ENCODE peak calls at places on chromosome 3, in six cellular contexts. Q is spleen, G is ovary, X is mammary epithelial cell, D is psoas muscle, L is uterus. T is an unnamed sample.

GRCh38 chr3:173893835-173894234 is 496.3 kb downstream of the NLGN1 start:
- DNase-seq in D (no peak), L (no peak), Q (no peak), X (no peak), G (no peak), T (no peak)

GRCh38 chr3:184889312-184889904 is 77.4 kb downstream of the VPS8 start:
- DNase-seq in L (no peak), G (no peak), X (no peak), Q (no peak), D (no peak), T (no peak)

GRCh38 chr3:163368168-163368567 is 1710.1 kb downstream of the SI start:
- DNase-seq in G (no peak), Q (no peak), L (no peak), X (no peak), D (no peak), T (no peak)

GRCh38 chr3:141275511-141275910 is 43.9 kb downstream of the PXYLP1 start:
- DNase-seq in Q (no peak), D (no peak), L (no peak), X (peak), G (no peak), T (no peak)

GRCh38 chr3:52959773-52960172 is 62.4 kb upstream of the STIMATE start:
- DNase-seq in D (no peak), X (no peak), L (no peak), G (no peak), Q (no peak), T (no peak)

GRCh38 chr3:109702252-109702651 is 364.9 kb upstream of the DPPA4 start:
- DNase-seq in L (no peak), G (no peak), X (peak), D (no peak), Q (no peak), T (no peak)

GRCh38 chr3:176190755-176191154 is 1006.5 kb downstream of the TBL1XR1 start:
- DNase-seq in G (no peak), L (no peak), Q (no peak), X (no peak), D (no peak), T (no peak)

GRCh38 chr3:51382076-51382745 is 2.9 kb upstream of the MANF start:
- DNase-seq in L (no peak), G (no peak), X (no peak), D (no peak), Q (no peak), T (no peak)

GRCh38 chr3:55416381-55416821 is 70.7 kb downstream of the WNT5A start:
- DNase-seq in G (no peak), D (no peak), Q (no peak), X (peak), L (no peak), T (no peak)

GRCh38 chr3:48219543-48219942 is 3.8 kb upstream of the CAMP start:
- DNase-seq in Q (no peak), L (no peak), G (no peak), X (no peak), D (peak), T (no peak)

GRCh38 chr3:97880267-97880666 is 58.5 kb downstream of the CRYBG3 start:
- DNase-seq in G (no peak), Q (no peak), L (no peak), X (no peak), D (no peak), T (no peak)

GRCh38 chr3:58299839-58300516 is 6.1 kb upstream of the RPP14 start:
- DNase-seq in X (peak), Q (no peak), G (no peak), D (no peak), L (no peak), T (no peak)

GRCh38 chr3:155024006-155024638 is 56.0 kb upstream of the MME start:
- DNase-seq in G (no peak), D (no peak), L (no peak), Q (no peak), X (peak), T (no peak)

GRCh38 chr3:198097048-198097447 is 137.0 kb downstream of the LMLN start:
- DNase-seq in L (no peak), Q (no peak), G (no peak), D (no peak), X (no peak), T (no peak)

GRCh38 chr3:194212869-194213320 is 76.9 kb downstream of the HES1 start:
- DNase-seq in D (no peak), G (no peak), L (no peak), Q (no peak), X (no peak), T (no peak)

GRCh38 chr3:180420804-180421203 is 181.2 kb upstream of the TTC14 start:
- DNase-seq in D (no peak), G (no peak), Q (no peak), L (no peak), X (peak), T (no peak)

GRCh38 chr3:12060139-12060831 is 56.1 kb downstream of the SYN2 start:
- DNase-seq in L (no peak), X (no peak), G (no peak), Q (no peak), D (no peak), T (no peak)

GRCh38 chr3:197752107-197752506 is 2.4 kb downstream of the FYTTD1 start:
- DNase-seq in G (no peak), D (no peak), L (no peak), Q (no peak), X (peak), T (no peak)

GRCh38 chr3:181363231-181363630 is 348.5 kb upstream of the SOX2 start:
- DNase-seq in Q (no peak), G (no peak), D (no peak), X (no peak), L (no peak), T (no peak)

GRCh38 chr3:196341142-196341541 is 3.0 kb upstream of the TM4SF19 start:
- DNase-seq in G (no peak), X (peak), L (no peak), D (no peak), Q (no peak), T (no peak)

GRCh38 chr3:187986514-187986934 is 167.4 kb upstream of the LPP start:
- DNase-seq in L (no peak), D (no peak), X (peak), G (no peak), Q (no peak), T (no peak)

GRCh38 chr3:8651418-8652322 is 7.1 kb upstream of the SSUH2 start:
- DNase-seq in G (no peak), Q (peak), D (no peak), L (no peak), X (no peak), T (no peak)

GRCh38 chr3:54262541-54262940 is 140.2 kb downstream of the CACNA2D3 start:
- DNase-seq in D (no peak), L (no peak), G (no peak), Q (no peak), X (no peak), T (no peak)

GRCh38 chr3:133426721-133427120 is 26.9 kb downstream of the BFSP2 start:
- DNase-seq in D (no peak), X (peak), L (no peak), Q (no peak), G (no peak), T (no peak)

GRCh38 chr3:62601238-62601856 is 228.0 kb upstream of the FEZF2 start:
- DNase-seq in G (no peak), L (no peak), X (peak), Q (no peak), D (no peak), T (no peak)

GRCh38 chr3:171796625-171797264 is 13.5 kb downstream of the PLD1 start:
- DNase-seq in G (no peak), X (no peak), D (no peak), L (no peak), Q (no peak), T (no peak)

GRCh38 chr3:140186421-140186920 is 251.5 kb downstream of the CLSTN2 start:
- DNase-seq in Q (no peak), D (no peak), G (no peak), X (peak), L (peak), T (no peak)

GRCh38 chr3:29382399-29382798 is 101.5 kb downstream of the RBMS3 start:
- DNase-seq in Q (no peak), L (peak), G (no peak), X (no peak), D (no peak), T (no peak)

GRCh38 chr3:136385457-136385856 is 135.3 kb downstream of the PCCB start:
- DNase-seq in G (no peak), D (no peak), L (no peak), Q (no peak), X (no peak), T (no peak)

GRCh38 chr3:134916276-134916961 is 121.4 kb downstream of the EPHB1 start:
- DNase-seq in Q (peak), G (no peak), L (no peak), D (no peak), X (no peak), T (no peak)

GRCh38 chr3:72520690-72521308 is 327.4 kb downstream of the SHQ1 start:
- DNase-seq in G (no peak), L (no peak), D (no peak), Q (no peak), X (peak), T (no peak)

DNA sequence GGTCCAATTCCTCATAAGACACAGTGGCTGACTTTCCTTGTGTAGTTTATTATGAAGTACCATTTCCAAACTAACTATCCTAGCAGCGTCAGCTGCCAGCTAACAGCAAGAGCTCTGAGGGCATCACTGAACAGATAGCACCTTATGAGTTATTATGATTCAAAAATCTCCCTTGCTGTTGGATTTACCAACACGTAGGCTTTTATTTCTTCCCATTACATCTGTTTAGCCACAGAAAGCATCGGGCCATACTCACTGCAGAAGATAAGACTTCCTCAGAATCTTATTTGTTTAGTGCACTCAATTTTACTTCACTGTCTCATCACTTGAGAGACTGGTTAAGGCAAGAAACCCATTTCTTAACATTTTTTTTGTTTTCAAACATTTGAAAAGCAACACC is 16.2 kb downstream of the CLDN1 start:
- DNase-seq in X (no peak), Q (no peak), G (no peak), L (no peak), D (no peak), T (no peak)
- H3K27ac ChIP-seq in X (peak), Q (no peak), G (no peak), L (peak), D (no peak), T (no peak)

DNA sequence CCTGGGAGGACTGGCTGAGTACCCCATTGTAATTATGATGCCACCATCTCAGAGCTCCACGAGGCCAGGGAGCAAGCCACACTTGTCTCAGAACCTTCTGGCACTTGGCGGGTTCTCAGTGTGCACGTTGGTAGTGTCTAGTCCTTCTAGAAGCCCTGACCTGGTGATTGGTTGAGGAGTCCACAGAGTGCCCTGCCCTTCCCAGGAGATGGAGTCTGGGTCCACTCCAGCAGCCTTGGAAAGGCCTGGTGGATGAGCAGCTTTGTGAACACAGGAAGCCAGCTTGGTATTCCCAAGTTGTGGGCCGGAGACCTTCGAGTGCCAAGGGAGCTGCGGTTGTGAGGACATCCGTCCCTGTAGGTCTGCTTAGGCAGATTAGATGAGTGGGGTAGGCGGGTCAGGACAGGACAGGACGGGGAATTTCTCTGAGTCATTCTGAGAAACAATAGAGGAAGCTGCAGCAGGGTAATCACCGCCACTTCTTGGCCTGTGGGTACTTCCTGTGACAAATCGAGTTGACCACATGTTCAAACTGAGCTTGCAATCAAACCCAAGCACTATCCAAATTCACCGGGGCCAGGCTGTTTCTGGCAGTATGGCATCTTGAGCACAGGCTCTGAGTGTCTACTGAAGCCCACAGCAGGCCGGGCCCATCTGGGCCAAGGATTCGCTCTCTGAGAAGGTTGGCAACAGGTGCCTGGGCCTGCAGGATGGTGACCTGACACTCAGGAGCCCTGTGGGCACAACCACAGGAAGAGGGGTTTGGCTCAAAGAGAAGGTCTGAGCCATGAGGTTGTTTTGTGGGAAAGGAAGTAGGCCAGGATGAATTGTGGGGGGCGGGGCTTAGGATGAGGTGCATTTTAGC is 71.5 kb upstream of the PLXNA1 start:
- DNase-seq in Q (peak), L (peak), D (peak), G (no peak), X (peak), T (no peak)
- H3K27ac ChIP-seq in Q (peak), L (no peak), D (peak), G (no peak), X (peak), T (no peak)

GRCh38 chr3:149777414-149778214 is 14.7 kb downstream of the ANKUB1 start:
- DNase-seq in D (no peak), L (no peak), Q (no peak), X (no peak), G (no peak), T (no peak)

GRCh38 chr3:149784064-149784704 is 8.2 kb downstream of the ANKUB1 start:
- DNase-seq in Q (no peak), X (no peak), G (no peak), D (no peak), L (no peak), T (no peak)

GRCh38 chr3:149781216-149781615 is 11.1 kb downstream of the ANKUB1 start:
- DNase-seq in Q (no peak), D (no peak), G (no peak), X (no peak), L (no peak), T (no peak)

GRCh38 chr3:149783576-149783975 is 8.8 kb downstream of the ANKUB1 start:
- DNase-seq in Q (no peak), X (peak), D (no peak), G (no peak), L (no peak), T (no peak)
- H3K27ac ChIP-seq in Q (peak), X (peak), D (no peak), G (no peak), L (no peak), T (no peak)

GRCh38 chr3:159841766-159842165 is 146.9 kb upstream of the IL12A start:
- DNase-seq in D (no peak), L (no peak), G (no peak), X (no peak), Q (no peak), T (no peak)

GRCh38 chr3:159839561-159840379 is 148.9 kb upstream of the IL12A start:
- DNase-seq in Q (no peak), L (no peak), D (peak), X (peak), G (no peak), T (peak)

GRCh38 chr3:159837725-159838124 is 150.9 kb upstream of the IL12A start:
- DNase-seq in D (no peak), L (no peak), G (no peak), X (peak), Q (no peak), T (no peak)

GRCh38 chr3:159838936-159839335 is 149.7 kb upstream of the IL12A start:
- DNase-seq in D (no peak), Q (no peak), G (no peak), X (no peak), L (no peak), T (no peak)

DNA sequence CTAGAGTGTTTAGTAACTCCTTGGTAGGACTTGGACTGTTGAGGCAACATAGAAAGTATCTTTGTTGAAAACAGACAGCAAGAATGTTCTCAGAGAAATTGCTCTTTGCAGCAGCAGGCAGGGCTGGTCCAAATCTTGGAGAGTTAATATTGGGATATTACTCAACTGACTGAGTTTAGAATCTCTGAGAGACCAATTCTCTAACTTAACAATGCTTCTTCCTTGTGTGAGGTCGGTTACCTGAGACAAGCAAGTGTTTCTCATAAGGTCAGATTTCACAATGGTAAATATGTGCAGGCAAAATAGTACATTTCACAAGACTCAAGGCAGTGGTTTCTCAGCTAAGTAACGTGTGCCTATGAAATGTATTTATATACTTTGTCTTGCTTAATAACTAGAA is 147.7 kb upstream of the IL12A start:
- DNase-seq in D (no peak), G (no peak), X (peak), Q (no peak), L (no peak), T (no peak)
- H3K27ac ChIP-seq in D (peak), G (no peak), X (peak), Q (peak), L (peak), T (peak)

DNA sequence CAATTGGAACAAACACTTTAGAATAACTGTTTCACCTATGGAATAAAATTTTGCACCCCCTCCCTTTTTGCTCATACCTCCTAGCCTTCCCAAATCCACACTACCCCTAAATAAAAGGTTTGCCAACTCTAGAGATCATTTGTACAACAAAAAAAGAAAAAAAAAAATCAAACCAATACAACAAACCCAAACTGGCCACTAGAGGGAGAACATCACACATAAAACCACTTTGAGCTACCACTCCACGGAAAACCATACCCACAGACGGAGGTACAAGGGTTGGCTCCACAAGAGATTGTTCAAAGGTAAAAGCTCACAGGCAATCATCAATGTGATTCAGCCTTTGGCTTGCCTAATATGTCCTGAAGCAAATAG is 47.6 kb downstream of the SETMAR start:
- DNase-seq in L (peak), X (peak), G (no peak), Q (no peak), D (no peak), T (no peak)
- H3K27ac ChIP-seq in L (peak), X (no peak), G (peak), Q (peak), D (no peak), T (no peak)

DNA sequence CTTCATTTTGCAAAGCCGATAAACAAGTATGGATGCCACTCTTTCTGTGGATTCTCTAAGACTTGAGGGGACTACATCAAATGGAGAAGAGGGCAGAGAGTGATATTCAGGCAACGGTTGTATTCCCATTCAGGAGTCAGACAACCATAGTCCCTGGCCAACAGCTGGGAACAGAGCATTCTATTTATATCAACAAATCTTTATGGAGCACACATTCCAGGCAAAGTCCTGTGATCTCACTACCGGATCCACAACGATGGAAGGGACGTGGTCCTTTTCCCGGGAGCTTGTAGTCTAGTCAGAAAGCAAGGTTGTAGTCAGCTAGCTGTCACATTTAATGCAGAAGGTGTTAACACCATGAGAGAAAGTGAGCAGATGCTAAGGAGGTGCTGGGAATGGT is 312.3 kb upstream of the CTNNB1 start:
- DNase-seq in Q (no peak), X (no peak), G (no peak), L (no peak), D (no peak), T (no peak)
- H3K27ac ChIP-seq in Q (no peak), X (no peak), G (no peak), L (no peak), D (no peak), T (no peak)

DNA sequence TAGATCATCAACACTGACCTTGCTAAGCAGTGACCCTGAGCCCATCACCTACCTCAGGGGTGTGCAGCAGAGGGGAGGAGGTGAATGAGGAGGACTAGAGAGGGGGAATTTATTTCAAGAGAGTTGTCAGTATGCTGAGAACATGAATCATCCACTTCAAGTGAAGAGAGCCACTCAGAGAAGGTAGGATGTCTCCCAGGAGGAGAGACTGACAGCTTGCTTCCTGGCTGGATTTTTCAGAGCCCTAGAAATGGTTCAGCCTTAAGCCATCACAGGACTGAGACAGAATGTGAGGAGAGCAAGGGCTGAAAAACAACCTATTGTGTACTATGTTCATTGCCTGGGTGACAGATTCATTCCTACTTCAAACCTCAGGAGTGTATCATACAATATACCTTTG is 34.8 kb downstream of the CCNL1 start:
- DNase-seq in D (no peak), G (no peak), Q (no peak), L (no peak), X (peak), T (no peak)
- H3K27ac ChIP-seq in D (no peak), G (no peak), Q (no peak), L (no peak), X (peak), T (no peak)